ENCODE peak calls at places on chromosomes 7 and 10, in six cellular contexts. V, J, Y, P, B and C are unnamed samples.

GRCh38 chr7:43294080-43294630 is 181.7 kb downstream of the HECW1 start:
- DNase-seq in V (peak; percentile 65), B (peak; percentile 84), Y (peak; percentile 87), P (peak; percentile 26), J (no peak), C (no peak)

GRCh38 chr10:95755511-95756004 is 405 bp upstream of the ENTPD1 start:
- DNase-seq in B (peak; percentile 16), V (peak; percentile 65), Y (no peak), P (no peak), J (no peak), C (peak; percentile 15)

GRCh38 chr7:17474724-17475344 is 176.4 kb downstream of the AHR start:
- DNase-seq in J (no peak), V (no peak), P (no peak), Y (no peak), B (peak; percentile 24), C (peak; percentile 39)

GRCh38 chr7:35004531-35005096 is 32.7 kb downstream of the DPY19L1 start:
- DNase-seq in J (no peak), P (peak; percentile 71), V (no peak), B (peak; percentile 69), Y (peak; percentile 20), C (peak; percentile 33)

GRCh38 chr10:100970076-100970913 is 991 bp downstream of the SEMA4G start:
- DNase-seq in Y (no peak), P (peak; percentile 26), B (no peak), V (peak; percentile 72), J (no peak), C (peak; percentile 42)

GRCh38 chr10:133230387-133231195 is 574 bp downstream of the UTF1 start:
- DNase-seq in P (no peak), J (no peak), Y (no peak), V (peak; percentile 61), B (no peak), C (peak; percentile 75)

GRCh38 chr10:98367626-98368451 is 47.1 kb downstream of the PYROXD2 start:
- DNase-seq in Y (no peak), V (no peak), J (no peak), P (no peak), B (no peak), C (no peak)

GRCh38 chr7:49773082-49773938 is at the start of gene VWC2:
- DNase-seq in Y (peak; percentile 6), V (peak; percentile 16), B (no peak), P (no peak), J (peak; percentile 9), C (peak; percentile 80)

GRCh38 chr7:98970031-98970615 is 91.8 kb downstream of the TRRAP start:
- DNase-seq in J (no peak), P (no peak), Y (no peak), V (no peak), B (no peak), C (no peak)

GRCh38 chr7:25495342-25495855 is 267.1 kb upstream of the NPVF start:
- DNase-seq in Y (no peak), J (no peak), P (no peak), V (peak; percentile 26), B (no peak), C (peak; percentile 36)

GRCh38 chr10:122323941-122324675 is 50.4 kb upstream of the PLEKHA1 start:
- DNase-seq in V (no peak), P (no peak), B (peak; percentile 50), Y (peak; percentile 88), J (no peak), C (no peak)

GRCh38 chr10:45443101-45444009 is 69.3 kb downstream of the ALOX5 start:
- DNase-seq in V (no peak), J (no peak), Y (no peak), P (no peak), B (no peak), C (no peak)

GRCh38 chr10:116688241-116688711 is 54.1 kb downstream of the HSPA12A start:
- DNase-seq in J (no peak), V (peak; percentile 23), P (no peak), B (peak; percentile 6), Y (peak; percentile 80), C (no peak)

GRCh38 chr10:87635498-87636312 is 24.0 kb upstream of the PAPSS2 start:
- DNase-seq in J (peak; percentile 62), V (peak; percentile 48), B (peak; percentile 77), Y (peak; percentile 72), P (peak; percentile 61), C (no peak)

GRCh38 chr10:116364808-116365207 is 40.6 kb downstream of the CCDC172 start:
- DNase-seq in B (no peak), V (no peak), P (no peak), Y (no peak), J (no peak), C (peak; percentile 6)

GRCh38 chr10:43340619-43341018 is 30.8 kb upstream of the FXYD4 start:
- DNase-seq in Y (no peak), V (peak; percentile 56), B (peak; percentile 95), P (peak; percentile 65), J (no peak), C (no peak)

GRCh38 chr7:1735262-1735661 is 65.2 kb downstream of the ELFN1 start:
- DNase-seq in J (no peak), B (no peak), Y (no peak), P (no peak), V (no peak), C (no peak)

GRCh38 chr7:35624299-35625186 is 70.4 kb downstream of the HERPUD2 start:
- DNase-seq in Y (peak; percentile 49), B (peak; percentile 56), J (peak; percentile 35), P (peak; percentile 23), V (peak; percentile 67), C (peak; percentile 78)

GRCh38 chr7:110156511-110156910 is 934.4 kb upstream of the LRRN3 start:
- DNase-seq in V (no peak), B (no peak), Y (no peak), J (no peak), P (no peak), C (no peak)

GRCh38 chr7:4227105-4228010 is 454.7 kb upstream of the FOXK1 start:
- DNase-seq in B (no peak), J (no peak), V (peak; percentile 26), P (no peak), Y (no peak), C (peak; percentile 19)

GRCh38 chr10:14617850-14618249 is 156.8 kb downstream of the FAM107B start:
- DNase-seq in P (no peak), B (peak; percentile 23), V (no peak), J (no peak), Y (peak; percentile 82), C (no peak)

GRCh38 chr10:78520737-78521430 is 487.2 kb downstream of the RPS24 start:
- DNase-seq in B (peak; percentile 100), P (peak; percentile 62), Y (peak; percentile 68), J (no peak), V (peak; percentile 78), C (peak; percentile 58)

GRCh38 chr7:126286317-126286716 is 966.4 kb downstream of the GRM8 start:
- DNase-seq in V (no peak), P (no peak), B (no peak), J (no peak), Y (no peak), C (no peak)

GRCh38 chr10:11713186-11713743 is 28.9 kb upstream of the ECHDC3 start:
- DNase-seq in V (peak; percentile 55), B (no peak), J (no peak), P (no peak), Y (peak; percentile 33), C (no peak)

GRCh38 chr7:6709808-6710207 is 3.1 kb upstream of the ZNF12 start:
- DNase-seq in B (no peak), Y (no peak), V (no peak), P (peak; percentile 34), J (no peak), C (no peak)

GRCh38 chr10:96236090-96236478 is 35.3 kb downstream of the BLNK start:
- DNase-seq in Y (no peak), V (no peak), J (no peak), P (no peak), B (no peak), C (no peak)

GRCh38 chr10:32949221-32949678 is 8.8 kb downstream of the ITGB1 start:
- DNase-seq in J (peak; percentile 40), B (no peak), V (no peak), Y (peak; percentile 54), P (no peak), C (no peak)

GRCh38 chr7:70416611-70417010 is 715.3 kb upstream of the GALNT17 start:
- DNase-seq in P (no peak), Y (no peak), V (no peak), J (no peak), B (no peak), C (no peak)

GRCh38 chr10:73991846-73992245 is 6.1 kb upstream of the VCL start:
- DNase-seq in J (peak; percentile 46), V (no peak), P (no peak), Y (no peak), B (no peak), C (no peak)

GRCh38 chr7:37372750-37373149 is 75.9 kb downstream of the ELMO1 start:
- DNase-seq in V (no peak), Y (no peak), P (no peak), B (no peak), J (no peak), C (no peak)

GRCh38 chr7:131921016-131921415 is 364.6 kb upstream of the PODXL start:
- DNase-seq in B (no peak), P (no peak), V (no peak), Y (peak; percentile 28), J (no peak), C (no peak)
- TF ChIP-seq EZH2phosphoT487 in B (no peak), P (no peak), V (no peak), Y (no peak), J (no peak), C (no peak)

DNA sequence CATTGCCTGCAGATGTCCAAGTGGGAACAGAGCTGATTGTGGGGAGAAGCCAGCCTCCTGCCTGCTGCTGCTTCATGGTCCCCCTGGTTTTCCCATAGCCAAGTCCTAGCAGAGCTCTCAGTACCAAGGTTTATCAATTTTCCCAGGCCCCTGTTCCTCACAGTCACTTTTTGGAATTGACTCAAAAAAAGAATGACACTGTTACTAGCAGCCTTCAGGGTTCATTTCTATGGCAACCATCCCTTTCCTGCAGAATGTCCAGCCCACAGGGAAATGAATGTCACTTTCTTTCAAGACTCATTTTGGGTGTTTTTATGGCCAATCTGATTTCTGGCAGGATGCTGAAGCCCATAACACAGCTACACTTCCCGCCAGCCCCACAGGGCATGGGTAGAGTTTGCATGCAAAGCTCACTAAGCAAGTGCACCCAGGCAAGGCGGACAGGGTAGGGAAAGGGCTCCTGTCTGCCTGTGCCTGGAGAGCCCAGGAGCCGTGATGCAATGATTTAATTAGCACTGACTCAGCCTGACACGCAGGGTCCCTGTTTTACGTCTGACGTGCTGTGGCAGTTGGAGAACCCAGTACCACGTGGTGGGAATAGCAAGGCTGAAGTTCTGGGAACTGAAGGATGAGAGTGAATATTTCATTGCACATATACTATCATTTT is 26.1 kb upstream of the GPAM start:
- DNase-seq in Y (peak; percentile 74), V (peak; percentile 45), B (no peak), P (no peak), J (no peak), C (no peak)
- TF ChIP-seq EZH2phosphoT487 in Y (no peak), V (no peak), B (no peak), P (no peak), J (no peak), C (no peak)

GRCh38 chr10:63710703-63711102 is 189.5 kb downstream of the REEP3 start:
- DNase-seq in P (no peak), B (no peak), Y (no peak), J (no peak), V (no peak), C (no peak)
- TF ChIP-seq EZH2phosphoT487 in P (no peak), B (no peak), Y (no peak), J (no peak), V (no peak), C (no peak)

DNA sequence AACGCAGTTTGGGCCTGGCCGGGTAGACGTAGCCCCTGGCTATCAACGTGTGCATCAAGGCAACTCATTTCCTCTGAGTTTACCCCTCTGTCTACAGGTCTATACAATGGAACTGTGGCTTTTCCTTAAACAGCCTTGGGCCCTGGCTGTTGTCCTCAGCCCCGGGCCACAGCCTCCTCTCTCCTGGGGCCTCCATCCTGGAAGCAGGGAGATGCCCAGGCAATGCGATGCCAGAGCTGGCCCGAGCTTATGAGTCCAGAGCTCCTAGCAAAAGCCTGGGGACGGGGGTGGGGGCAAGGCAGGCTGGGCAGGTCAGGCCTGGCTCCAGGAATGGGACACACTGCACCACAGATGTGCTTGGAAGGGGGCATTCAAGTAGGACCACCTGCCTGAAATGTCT is 89.6 kb upstream of the SMNDC1 start:
- DNase-seq in B (no peak), V (no peak), J (no peak), Y (no peak), P (no peak), C (no peak)
- TF ChIP-seq EZH2phosphoT487 in B (no peak), V (no peak), J (no peak), Y (no peak), P (no peak), C (no peak)